ENCODE peak calls at places on chromosome 20, in seven cellular contexts. G is astrocyte, E is mammary epithelial cell, L is AG09309, Z is spleen, I is HepG2, A is GM12865. D is an unnamed sample.
A peak's percentile ranks its signal among the peaks of the same experiment; 100 is the strongest.

GRCh38 chr20:52207020-52207810 is 15.6 kb upstream of the ZFP64 start:
- DNase-seq in G (no peak), E (no peak), L (no peak), Z (no peak), I (no peak), A (no peak), D (no peak)

GRCh38 chr20:61739086-61739831 is 326.4 kb downstream of the TAF4 start:
- DNase-seq in G (no peak), E (no peak), L (no peak), Z (peak; percentile 65), I (no peak), A (no peak), D (no peak)

GRCh38 chr20:58677808-58678207 is 14.8 kb upstream of the NPEPL1 start:
- DNase-seq in G (no peak), E (no peak), L (no peak), Z (no peak), I (no peak), A (no peak), D (no peak)

GRCh38 chr20:50496773-50497375 is 13.3 kb upstream of the PTPN1 start:
- DNase-seq in G (no peak), E (peak; percentile 94), L (no peak), Z (no peak), I (no peak), A (peak; percentile 60), D (no peak)

GRCh38 chr20:57500941-57501340 is 24.0 kb downstream of the CTCFL start:
- DNase-seq in G (no peak), E (no peak), L (no peak), Z (no peak), I (no peak), A (no peak), D (no peak)

GRCh38 chr20:34708621-34709043 is 4.5 kb downstream of the TP53INP2 start:
- DNase-seq in G (no peak), E (no peak), L (no peak), Z (peak; percentile 88), I (no peak), A (peak; percentile 68), D (peak; percentile 69)

GRCh38 chr20:23125625-23126191 is 39.6 kb upstream of the CD93 start:
- DNase-seq in G (no peak), E (no peak), L (peak; percentile 62), Z (peak; percentile 86), I (no peak), A (peak; percentile 52), D (no peak)

GRCh38 chr20:37243937-37244571 is 17.6 kb downstream of the GHRH start:
- DNase-seq in G (no peak), E (no peak), L (no peak), Z (no peak), I (no peak), A (no peak), D (no peak)

GRCh38 chr20:19973920-19974620 is 43.1 kb upstream of the NAA20 start:
- DNase-seq in G (peak; percentile 74), E (peak; percentile 79), L (no peak), Z (no peak), I (no peak), A (no peak), D (no peak)

GRCh38 chr20:9794831-9795230 is 44.0 kb downstream of the PAK5 start:
- DNase-seq in G (no peak), E (no peak), L (no peak), Z (no peak), I (no peak), A (no peak), D (no peak)

GRCh38 chr20:16025084-16025483 is 548.2 kb downstream of the KIF16B start:
- DNase-seq in G (no peak), E (no peak), L (no peak), Z (no peak), I (no peak), A (no peak), D (no peak)

GRCh38 chr20:36121981-36122930 is 32.3 kb upstream of the EPB41L1 start:
- DNase-seq in G (no peak), E (peak; percentile 81), L (no peak), Z (no peak), I (no peak), A (no peak), D (no peak)

GRCh38 chr20:20367681-20368413 is at the start of gene INSM1:
- DNase-seq in G (no peak), E (no peak), L (no peak), Z (no peak), I (no peak), A (no peak), D (no peak)

GRCh38 chr20:44736170-44737021 is 9.3 kb upstream of the KCNK15 start:
- DNase-seq in G (peak; percentile 70), E (peak; percentile 67), L (no peak), Z (no peak), I (peak; percentile 96), A (peak; percentile 65), D (no peak)

GRCh38 chr20:61753196-61753942 is 312.3 kb downstream of the TAF4 start:
- DNase-seq in G (peak; percentile 88), E (peak; percentile 32), L (peak; percentile 37), Z (no peak), I (no peak), A (no peak), D (no peak)

GRCh38 chr20:4135385-4136077 is 120.2 kb upstream of the RNF24 start:
- DNase-seq in G (peak; percentile 98), E (peak; percentile 97), L (peak; percentile 97), Z (no peak), I (peak; percentile 99), A (no peak), D (no peak)

GRCh38 chr20:17227669-17228623 is 1.1 kb downstream of the PCSK2 start:
- DNase-seq in G (no peak), E (no peak), L (no peak), Z (no peak), I (no peak), A (no peak), D (peak; percentile 41)

GRCh38 chr20:7151666-7152065 is 384.2 kb downstream of the BMP2 start:
- DNase-seq in G (peak; percentile 8), E (peak; percentile 70), L (no peak), Z (no peak), I (no peak), A (no peak), D (no peak)

GRCh38 chr20:38805502-38805957 is at the start of gene PPP1R16B:
- DNase-seq in G (no peak), E (no peak), L (no peak), Z (peak; percentile 96), I (no peak), A (peak; percentile 86), D (peak; percentile 60)

GRCh38 chr20:8837396-8837795 is 231.5 kb upstream of the PLCB4 start:
- DNase-seq in G (peak; percentile 90), E (peak; percentile 14), L (peak; percentile 66), Z (no peak), I (peak; percentile 34), A (no peak), D (no peak)

GRCh38 chr20:34977365-34978091 is 21.9 kb downstream of the MYH7B start:
- DNase-seq in G (no peak), E (no peak), L (no peak), Z (peak; percentile 50), I (peak; percentile 56), A (no peak), D (no peak)

GRCh38 chr20:46174469-46175126 is 56.5 kb downstream of the CD40 start:
- DNase-seq in G (peak; percentile 3), E (peak; percentile 30), L (no peak), Z (peak; percentile 91), I (peak; percentile 57), A (peak; percentile 76), D (peak; percentile 59)
- TF ChIP-seq CTCF in G (peak; percentile 15), E (peak; percentile 44), L (peak; percentile 60), Z (peak; percentile 65), I (peak; percentile 87), A (peak; percentile 71), D (peak; percentile 63)

DNA sequence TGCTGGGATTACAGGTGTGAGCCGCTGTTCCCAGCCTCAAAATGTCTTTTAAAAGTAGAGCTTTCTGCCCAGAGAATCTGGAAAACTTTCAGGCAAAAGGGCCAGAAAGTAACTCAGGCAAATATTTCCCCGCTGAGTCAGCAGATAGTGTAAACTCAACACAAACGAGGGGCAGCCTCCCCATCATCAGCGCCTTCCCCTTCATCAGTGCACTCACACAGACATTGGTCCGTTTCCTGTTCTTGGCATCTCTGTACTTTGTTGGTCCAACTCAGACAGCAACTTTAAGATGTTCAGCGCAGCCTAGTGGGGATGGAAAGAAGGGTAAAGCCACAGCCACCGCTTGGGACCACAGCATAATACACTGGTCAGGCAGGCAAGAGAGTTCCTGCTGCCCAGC is 69.5 kb downstream of the CSE1L start:
- DNase-seq in G (peak; percentile 79), E (no peak), L (no peak), Z (no peak), I (no peak), A (no peak), D (no peak)
- TF ChIP-seq CTCF in G (no peak), E (no peak), L (peak; percentile 25), Z (no peak), I (peak; percentile 24), A (no peak), D (no peak)

DNA sequence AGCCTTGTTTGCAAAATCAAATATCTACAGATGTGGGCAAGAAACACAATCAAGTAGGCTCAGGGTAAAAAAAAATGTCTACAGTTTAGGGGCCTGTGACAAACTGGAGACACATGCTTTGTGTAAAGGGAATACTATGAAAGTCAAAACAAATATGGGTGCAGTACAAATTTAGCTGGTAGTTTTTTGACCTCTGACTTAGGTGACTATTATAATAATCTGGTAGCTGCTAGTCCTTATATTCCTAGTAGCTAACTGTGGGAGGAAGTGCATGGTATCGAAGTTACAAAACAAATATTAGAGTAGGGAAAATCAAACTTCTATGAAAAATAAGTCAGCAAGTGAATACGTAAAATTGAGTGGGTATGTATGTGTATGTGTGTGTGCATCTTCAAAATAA is 35.4 kb downstream of the CYP24A1 start:
- DNase-seq in G (no peak), E (no peak), L (no peak), Z (no peak), I (no peak), A (no peak), D (no peak)
- TF ChIP-seq CTCF in G (no peak), E (no peak), L (no peak), Z (no peak), I (no peak), A (no peak), D (no peak)

GRCh38 chr20:31945790-31946189 is 6.1 kb downstream of the PDRG1 start:
- DNase-seq in G (peak; percentile 3), E (no peak), L (no peak), Z (no peak), I (no peak), A (no peak), D (no peak)
- TF ChIP-seq CTCF in G (no peak), E (no peak), L (no peak), Z (no peak), I (no peak), A (no peak), D (no peak)